ENCODE peak calls at places on chromosome 19, in four cellular contexts. E is tibial nerve, H is psoas muscle, D is A549. X is an unnamed sample.

GRCh38 chr19:38850976-38851621 is 1.3 kb upstream of the HNRNPL start:
- DNase-seq in H (peak), D (no peak), E (no peak), X (no peak)

GRCh38 chr19:12773571-12773970 is 1.8 kb downstream of the HOOK2 start:
- DNase-seq in H (no peak), D (no peak), E (no peak), X (no peak)

GRCh38 chr19:34254552-34255432 is at the start of gene GARRE1:
- DNase-seq in H (peak), D (peak), E (no peak), X (no peak)

GRCh38 chr19:16873603-16874002 is 15.2 kb upstream of the F2RL3 start:
- DNase-seq in H (no peak), E (no peak), D (no peak), X (no peak)

GRCh38 chr19:3454656-3455392 is 25.5 kb downstream of the SMIM24 start:
- DNase-seq in D (no peak), E (no peak), H (no peak), X (no peak)

GRCh38 chr19:19444694-19445155 is 39.2 kb downstream of the GATAD2A start:
- DNase-seq in D (no peak), H (no peak), E (no peak), X (no peak)

GRCh38 chr19:11397089-11397610 is 13.0 kb upstream of the EPOR start:
- DNase-seq in D (no peak), H (no peak), E (no peak), X (no peak)

GRCh38 chr19:1304197-1304924 is 18.7 kb downstream of the EFNA2 start:
- DNase-seq in H (no peak), E (no peak), D (no peak), X (no peak)

GRCh38 chr19:1496714-1497577 is 6.0 kb downstream of the REEP6 start:
- DNase-seq in E (no peak), H (no peak), D (no peak), X (no peak)

GRCh38 chr19:3458229-3458555 is 22.1 kb downstream of the SMIM24 start:
- DNase-seq in H (no peak), D (no peak), E (no peak), X (no peak)

GRCh38 chr19:1502433-1503088 is 10.3 kb downstream of the ADAMTSL5 start:
- DNase-seq in H (no peak), D (no peak), E (no peak), X (no peak)

GRCh38 chr19:48591021-48591420 is 15.5 kb upstream of the SPACA4 start:
- DNase-seq in E (no peak), H (no peak), D (no peak), X (no peak)

GRCh38 chr19:17470204-17470841 is at the start of gene SLC27A1:
- DNase-seq in D (peak), E (peak), H (peak), X (peak)

GRCh38 chr19:11273989-11274388 is 11.7 kb upstream of the DOCK6 start:
- DNase-seq in H (no peak), E (no peak), D (no peak), X (no peak)

GRCh38 chr19:44757057-44757734 is 8.7 kb downstream of the BCL3 start:
- DNase-seq in E (peak), H (peak), D (no peak), X (no peak)
- H3K4me3 ChIP-seq in E (peak), H (peak), D (no peak), X (no peak)

GRCh38 chr19:47531640-47532387 is 17.0 kb upstream of the NAPA start:
- DNase-seq in D (no peak), E (no peak), H (no peak), X (no peak)
- TF ChIP-seq CTCF in D (no peak), E (no peak), H (no peak), X (no peak)

DNA sequence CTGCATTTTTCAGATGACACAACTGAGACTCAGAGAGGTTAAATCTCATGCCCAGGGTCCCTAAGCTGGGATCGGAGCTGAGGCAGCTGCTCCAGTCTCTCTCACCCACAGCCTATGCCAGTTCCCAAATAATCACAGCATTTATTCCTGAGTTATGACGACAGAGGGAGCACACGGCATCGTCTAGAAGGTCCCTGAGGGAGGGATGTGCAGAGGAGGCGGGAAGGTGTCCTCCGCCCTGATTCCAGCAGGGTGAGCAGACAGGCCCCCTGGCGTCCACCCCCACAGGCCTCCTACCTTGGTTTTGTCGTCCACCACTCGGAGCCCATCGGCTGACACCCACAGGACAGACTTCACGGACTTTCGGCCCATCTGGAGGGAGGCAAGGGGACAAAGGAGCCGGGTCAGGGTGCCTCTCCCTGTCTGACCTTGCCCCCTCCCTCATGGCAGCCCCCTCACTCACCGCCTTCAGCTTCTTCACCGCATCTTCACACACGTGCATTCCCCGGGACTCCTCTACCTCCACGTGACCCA is 8.0 kb downstream of the NUMBL start:
- DNase-seq in D (no peak), E (no peak), H (no peak), X (no peak)
- H3K4me3 ChIP-seq in D (no peak), E (no peak), H (no peak), X (no peak)

GRCh38 chr19:6733338-6734095 is 3.9 kb downstream of the GPR108 start:
- DNase-seq in D (no peak), E (no peak), H (peak), X (no peak)
- TF ChIP-seq CTCF in D (no peak), E (no peak), H (peak), X (peak)

GRCh38 chr19:45547965-45548609 is 36.5 kb downstream of the OPA3 start:
- DNase-seq in H (no peak), E (no peak), D (peak), X (no peak)
- H3K4me3 ChIP-seq in H (no peak), E (no peak), D (no peak), X (no peak)

GRCh38 chr19:49869484-49870308 is 2.3 kb upstream of the PNKP start:
- DNase-seq in H (peak), E (peak), D (peak), X (peak)
- TF ChIP-seq CTCF in H (no peak), E (peak), D (no peak), X (no peak)

GRCh38 chr19:281156-281853 is 9.9 kb downstream of the PLPP2 start:
- DNase-seq in H (peak), E (no peak), D (no peak), X (no peak)

GRCh38 chr19:282501-282900 is 8.7 kb downstream of the PLPP2 start:
- DNase-seq in D (no peak), E (no peak), H (peak), X (no peak)

GRCh38 chr19:283395-283794 is 7.8 kb downstream of the PLPP2 start:
- DNase-seq in D (no peak), E (no peak), H (peak), X (no peak)

GRCh38 chr19:280541-281007 is 10.6 kb downstream of the PLPP2 start:
- DNase-seq in D (no peak), E (no peak), H (peak), X (no peak)

GRCh38 chr19:281992-282391 is 9.2 kb downstream of the PLPP2 start:
- DNase-seq in H (peak), D (no peak), E (no peak), X (no peak)
- H3K4me3 ChIP-seq in H (no peak), D (no peak), E (no peak), X (no peak)

GRCh38 chr19:42023943-42024260 is 29.9 kb upstream of the ATP1A3 start:
- DNase-seq in D (no peak), H (no peak), E (no peak), X (no peak)
- TF ChIP-seq CTCF in D (no peak), H (no peak), E (no peak), X (no peak)

GRCh38 chr19:42174188-42174587 is 41.9 kb upstream of the POU2F2 start:
- DNase-seq in H (no peak), D (no peak), E (no peak), X (no peak)

GRCh38 chr19:42175335-42175734 is 42.1 kb downstream of the DEDD2 start:
- DNase-seq in D (no peak), H (no peak), E (no peak), X (no peak)

GRCh38 chr19:42172261-42172660 is 40.0 kb upstream of the POU2F2 start:
- DNase-seq in E (no peak), H (no peak), D (no peak), X (no peak)

GRCh38 chr19:42175952-42176648 is 41.4 kb downstream of the DEDD2 start:
- DNase-seq in D (peak), E (no peak), H (no peak), X (no peak)

GRCh38 chr19:42173695-42174094 is 41.4 kb upstream of the POU2F2 start:
- DNase-seq in D (no peak), H (no peak), E (no peak), X (no peak)
- H3K4me3 ChIP-seq in D (no peak), H (no peak), E (no peak), X (no peak)